ENCODE peak calls at places on chromosomes 5 and 9, in eight cellular contexts. E is HCT116, H is stomach, I is breast epithelium, K is Panc1, L is suprapubic skin, Q is GM23338, R is prostate gland. S is an unnamed sample.

GRCh38 chr9:97526895-97527575 is 25.6 kb downstream of the TMOD1 start:
- DNase-seq in E (no peak), H (no peak), I (no peak), K (no peak), L (no peak), Q (peak; percentile 16), R (no peak), S (no peak)

GRCh38 chr9:100111235-100111634 is 12.2 kb downstream of the INVS start:
- DNase-seq in E (no peak), H (peak; percentile 69), I (peak; percentile 48), K (no peak), L (peak; percentile 86), Q (no peak), R (peak; percentile 68), S (peak; percentile 80)

GRCh38 chr5:14723648-14724231 is 59.2 kb downstream of the OTULIN start:
- DNase-seq in E (no peak), H (no peak), I (no peak), K (no peak), L (no peak), Q (no peak), R (no peak), S (no peak)

GRCh38 chr9:125822160-125822559 is 75.0 kb downstream of the PBX3 start:
- DNase-seq in E (no peak), H (no peak), I (no peak), K (no peak), L (no peak), Q (no peak), R (no peak), S (no peak)

GRCh38 chr9:134031783-134032182 is 6.5 kb downstream of the BRD3OS start:
- DNase-seq in E (no peak), H (no peak), I (no peak), K (no peak), L (peak; percentile 35), Q (no peak), R (no peak), S (no peak)

GRCh38 chr5:90473321-90474234 is 993 bp downstream of the MBLAC2 start:
- DNase-seq in E (no peak), H (no peak), I (no peak), K (no peak), L (no peak), Q (peak; percentile 75), R (peak; percentile 16), S (peak; percentile 47)

GRCh38 chr9:92633879-92634278 is 36.1 kb downstream of the IPPK start:
- DNase-seq in E (no peak), H (peak; percentile 17), I (no peak), K (no peak), L (peak; percentile 52), Q (no peak), R (no peak), S (no peak)

GRCh38 chr5:115702025-115702424 is 76.2 kb upstream of the TMED7 start:
- DNase-seq in E (no peak), H (no peak), I (no peak), K (no peak), L (no peak), Q (no peak), R (no peak), S (no peak)

GRCh38 chr5:115530426-115530825 is 14.1 kb downstream of the FEM1C start:
- DNase-seq in E (no peak), H (no peak), I (no peak), K (no peak), L (no peak), Q (no peak), R (no peak), S (no peak)

GRCh38 chr5:179930788-179931473 is 23.2 kb upstream of the TBC1D9B start:
- DNase-seq in E (no peak), H (no peak), I (no peak), K (no peak), L (no peak), Q (no peak), R (no peak), S (no peak)

GRCh38 chr9:109305801-109306200 is 15.1 kb downstream of the EPB41L4B start:
- DNase-seq in E (no peak), H (no peak), I (no peak), K (no peak), L (no peak), Q (no peak), R (no peak), S (no peak)

GRCh38 chr5:68656936-68657857 is 436.6 kb upstream of the SLC30A5 start:
- DNase-seq in E (no peak), H (no peak), I (no peak), K (no peak), L (no peak), Q (peak; percentile 30), R (no peak), S (no peak)

GRCh38 chr5:144467795-144468194 is 297.1 kb downstream of the KCTD16 start:
- DNase-seq in E (peak; percentile 8), H (no peak), I (no peak), K (peak; percentile 12), L (no peak), Q (peak; percentile 89), R (peak; percentile 6), S (no peak)

GRCh38 chr5:148626986-148627385 is 27.3 kb downstream of the HTR4 start:
- DNase-seq in E (no peak), H (no peak), I (no peak), K (no peak), L (no peak), Q (no peak), R (no peak), S (no peak)

GRCh38 chr9:136103651-136104487 is 8.8 kb upstream of the NACC2 start:
- DNase-seq in E (no peak), H (peak; percentile 37), I (no peak), K (no peak), L (no peak), Q (peak; percentile 71), R (no peak), S (peak; percentile 76)

GRCh38 chr9:18632624-18633407 is 158.9 kb downstream of the ADAMTSL1 start:
- DNase-seq in E (no peak), H (peak; percentile 30), I (no peak), K (peak; percentile 7), L (no peak), Q (no peak), R (peak; percentile 9), S (no peak)

GRCh38 chr9:83198336-83198735 is 135.4 kb upstream of the RASEF start:
- DNase-seq in E (no peak), H (no peak), I (no peak), K (no peak), L (no peak), Q (no peak), R (no peak), S (no peak)

GRCh38 chr9:83196946-83197345 is 134.0 kb upstream of the RASEF start:
- DNase-seq in E (no peak), H (no peak), I (no peak), K (no peak), L (no peak), Q (no peak), R (no peak), S (no peak)

GRCh38 chr9:83197611-83198010 is 134.7 kb upstream of the RASEF start:
- DNase-seq in E (no peak), H (no peak), I (no peak), K (no peak), L (no peak), Q (no peak), R (no peak), S (no peak)

GRCh38 chr9:83200531-83200930 is 137.6 kb upstream of the RASEF start:
- DNase-seq in E (no peak), H (no peak), I (no peak), K (no peak), L (no peak), Q (no peak), R (no peak), S (no peak)

DNA sequence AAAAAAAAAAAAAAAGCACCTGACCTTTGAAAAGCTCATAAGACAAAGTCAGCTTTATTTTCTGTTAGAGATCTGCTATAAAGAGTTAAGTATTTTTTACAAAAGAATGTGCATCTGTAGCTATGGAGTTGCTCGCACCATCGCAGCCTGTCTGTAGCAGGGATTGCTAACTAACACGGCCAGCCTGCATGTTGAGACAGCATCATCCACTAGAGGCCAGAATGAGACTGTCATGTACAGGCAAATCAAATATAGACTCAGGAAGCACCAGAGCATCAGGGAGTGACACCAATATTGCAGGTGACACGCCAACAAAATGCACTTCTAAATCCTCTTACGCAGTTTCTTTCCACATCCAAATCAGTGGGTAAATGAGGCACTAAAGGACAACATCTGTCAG is 136.3 kb upstream of the RASEF start:
- DNase-seq in E (peak; percentile 16), H (peak; percentile 56), I (peak; percentile 37), K (no peak), L (no peak), Q (peak; percentile 46), R (peak; percentile 54), S (no peak)
- TF ChIP-seq CTCF in E (peak; percentile 46), H (peak; percentile 51), I (peak; percentile 65), K (peak; percentile 58), L (peak; percentile 35), Q (peak; percentile 41), R (peak; percentile 69), S (peak; percentile 50)

GRCh38 chr9:137212520-137212919 is 7.0 kb downstream of the NDOR1 start:
- DNase-seq in E (no peak), H (no peak), I (no peak), K (no peak), L (no peak), Q (no peak), R (no peak), S (peak; percentile 70)
- TF ChIP-seq POLR2AphosphoS5 in E (no peak), H (no peak), I (no peak), K (no peak), L (no peak), Q (no peak), R (no peak), S (no peak)

DNA sequence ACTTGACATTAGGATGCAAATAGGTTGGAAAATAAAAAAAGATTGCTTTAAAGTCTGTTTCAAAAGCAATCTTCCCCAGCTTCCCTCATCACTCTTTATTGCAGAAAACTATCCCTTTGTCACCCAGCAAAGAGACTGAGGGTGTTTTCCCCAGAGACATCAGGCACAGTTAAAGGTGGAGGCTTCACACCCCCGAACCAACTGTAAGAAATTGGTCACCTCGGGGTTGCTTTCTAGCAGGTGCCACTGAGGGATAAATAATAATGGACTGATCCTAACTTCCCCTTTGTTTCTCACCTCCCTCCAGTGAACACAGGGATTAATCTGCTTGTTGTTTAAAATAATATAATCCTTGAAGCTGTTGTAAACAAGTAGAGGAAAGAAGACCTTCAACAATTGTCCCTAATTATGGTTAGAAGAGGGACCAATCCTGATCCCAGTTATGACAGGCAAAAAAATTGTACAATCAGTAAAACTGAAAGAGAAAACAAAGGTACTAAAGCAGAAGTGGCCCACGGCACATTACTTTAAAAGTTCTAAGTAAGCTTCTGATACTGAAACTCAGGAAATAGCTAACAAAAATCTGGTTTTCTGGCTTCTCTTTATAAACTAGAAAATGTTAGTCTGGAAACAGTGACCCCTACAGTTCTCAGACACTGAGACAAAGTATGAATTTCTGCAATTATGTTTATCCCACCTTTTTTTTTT is 6.6 kb upstream of the PCSK1 start:
- DNase-seq in E (no peak), H (no peak), I (no peak), K (no peak), L (no peak), Q (no peak), R (no peak), S (no peak)
- H3K4me3 ChIP-seq in E (no peak overlapping the region), H (no peak overlapping the region), I (no peak overlapping the region), K (no peak overlapping the region), L (no peak overlapping the region), Q (no peak overlapping the region), R (no peak overlapping the region), S (no peak overlapping the region)

DNA sequence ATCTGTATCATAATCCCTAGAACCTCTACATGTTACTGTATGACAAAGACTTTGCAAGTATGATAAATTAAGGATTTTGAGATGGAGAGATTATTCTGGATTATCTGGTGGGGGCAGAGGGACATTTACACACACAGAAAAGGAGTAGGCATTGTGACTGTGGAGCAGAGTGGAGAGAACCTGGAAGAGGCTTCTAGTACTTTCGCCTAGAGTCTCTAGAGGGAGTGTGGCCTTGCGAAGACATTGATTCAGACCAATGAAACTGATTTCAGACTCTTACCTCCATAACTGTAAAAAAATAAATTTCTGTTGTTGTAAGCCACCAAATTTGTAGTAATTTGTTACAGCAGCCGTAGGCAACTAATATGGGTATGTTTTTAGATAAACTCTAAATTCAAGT is 45.9 kb downstream of the CSNK1G3 start:
- DNase-seq in E (no peak), H (no peak), I (no peak), K (no peak), L (no peak), Q (peak; percentile 45), R (no peak), S (no peak)
- TF ChIP-seq CTCF in E (no peak), H (no peak), I (no peak), K (peak; percentile 13), L (no peak), Q (no peak), R (no peak), S (no peak)

S was measured in upper lobe of left lung.